ENCODE peak calls at places on chromosomes 12 and 14, in five cellular contexts. Y is fibroblast of lung, L is stomach, S is IMR-90, O is cardiac muscle cell. H is an unnamed sample.

GRCh38 chr12:100953217-100953616 is 158.6 kb downstream of the ANO4 start:
- DNase-seq in O (no peak), S (peak; percentile 15), L (no peak), Y (peak; percentile 80), H (peak; percentile 30)

GRCh38 chr12:54160050-54160449 is 28.7 kb downstream of the SMUG1 start:
- DNase-seq in S (no peak), Y (no peak), O (no peak), L (no peak), H (no peak)

GRCh38 chr12:107320929-107321618 is 227.7 kb upstream of the CRY1 start:
- DNase-seq in O (peak; percentile 30), S (peak; percentile 26), Y (peak; percentile 61), L (no peak), H (peak; percentile 71)

GRCh38 chr14:68702578-68702977 is 90.3 kb downstream of the ZFP36L1 start:
- DNase-seq in Y (no peak), L (no peak), O (no peak), S (no peak), H (no peak)

GRCh38 chr12:4278582-4278939 is 5.0 kb downstream of the CCND2 start:
- DNase-seq in O (peak; percentile 64), S (no peak), Y (no peak), L (no peak), H (no peak)

GRCh38 chr12:119180380-119181040 is 1.8 kb downstream of the HSPB8 start:
- DNase-seq in L (peak; percentile 31), Y (peak; percentile 74), O (peak; percentile 38), S (peak; percentile 66), H (peak; percentile 44)

GRCh38 chr14:53509227-53509822 is 356.2 kb upstream of the DDHD1 start:
- DNase-seq in L (no peak), O (peak; percentile 88), Y (peak; percentile 70), S (peak; percentile 92), H (no peak)

GRCh38 chr14:65637780-65638179 is 225.2 kb downstream of the FUT8 start:
- DNase-seq in S (peak; percentile 1), L (no peak), O (no peak), Y (peak; percentile 89), H (no peak)

GRCh38 chr14:49456589-49456988 is 129.6 kb downstream of the RPS29 start:
- DNase-seq in L (no peak), S (no peak), Y (no peak), O (no peak), H (no peak)

GRCh38 chr12:14810953-14811483 is 3.0 kb downstream of the SMCO3 start:
- DNase-seq in Y (peak; percentile 27), L (no peak), O (no peak), S (peak; percentile 33), H (peak; percentile 56)

GRCh38 chr12:6829532-6830220 is 1.5 kb downstream of the P3H3 start:
- DNase-seq in L (no peak), S (peak; percentile 43), Y (no peak), O (peak; percentile 54), H (no peak)

GRCh38 chr12:24478254-24478653 is 470.6 kb downstream of the BCAT1 start:
- DNase-seq in L (no peak), Y (peak; percentile 30), S (no peak), O (no peak), H (no peak)

GRCh38 chr12:6764011-6764828 is 1.9 kb upstream of the PTMS start:
- DNase-seq in O (peak; percentile 97), S (peak; percentile 99), L (peak; percentile 86), Y (peak; percentile 100), H (peak; percentile 99)

GRCh38 chr12:65756956-65757511 is 67.2 kb upstream of the HMGA2 start:
- DNase-seq in Y (peak; percentile 27), O (no peak), L (no peak), S (peak; percentile 16), H (no peak)

GRCh38 chr12:19171731-19172130 is 42.2 kb downstream of the PLEKHA5 start:
- DNase-seq in O (peak; percentile 16), S (no peak), L (no peak), Y (no peak), H (no peak)

GRCh38 chr14:21041676-21042433 is at the start of gene RNASE7:
- DNase-seq in L (no peak), S (peak; percentile 54), Y (peak; percentile 57), O (no peak), H (peak; percentile 65)

GRCh38 chr12:5518584-5519365 is 86.9 kb downstream of the NTF3 start:
- DNase-seq in S (no peak), L (no peak), Y (no peak), O (no peak), H (no peak)

GRCh38 chr12:42691991-42692557 is 102.5 kb upstream of the PRICKLE1 start:
- DNase-seq in O (no peak), L (no peak), S (no peak), Y (peak; percentile 19), H (no peak)

GRCh38 chr12:47942327-47943230 is 20.8 kb upstream of the TMEM106C start:
- DNase-seq in S (no peak), L (peak; percentile 55), Y (no peak), O (no peak), H (peak; percentile 11)
- TF ChIP-seq CTCF in S (peak; percentile 19), L (no peak), Y (peak; percentile 20), O (peak; percentile 28), H (peak; percentile 46)

GRCh38 chr14:99189201-99189801 is 82.7 kb downstream of the BCL11B start:
- DNase-seq in Y (no peak), L (no peak), O (no peak), S (no peak), H (no peak)
- H3K4me3 ChIP-seq in Y (no peak overlapping the region), L (no peak overlapping the region), O (no peak overlapping the region), S (no peak overlapping the region), H (no peak overlapping the region)

GRCh38 chr12:71071466-71072097 is 86.2 kb downstream of the TSPAN8 start:
- DNase-seq in O (no peak), Y (peak; percentile 7), S (no peak), L (no peak), H (no peak)

GRCh38 chr12:71070416-71071155 is 87.2 kb downstream of the TSPAN8 start:
- DNase-seq in O (no peak), Y (peak; percentile 17), S (no peak), L (no peak), H (no peak)

DNA sequence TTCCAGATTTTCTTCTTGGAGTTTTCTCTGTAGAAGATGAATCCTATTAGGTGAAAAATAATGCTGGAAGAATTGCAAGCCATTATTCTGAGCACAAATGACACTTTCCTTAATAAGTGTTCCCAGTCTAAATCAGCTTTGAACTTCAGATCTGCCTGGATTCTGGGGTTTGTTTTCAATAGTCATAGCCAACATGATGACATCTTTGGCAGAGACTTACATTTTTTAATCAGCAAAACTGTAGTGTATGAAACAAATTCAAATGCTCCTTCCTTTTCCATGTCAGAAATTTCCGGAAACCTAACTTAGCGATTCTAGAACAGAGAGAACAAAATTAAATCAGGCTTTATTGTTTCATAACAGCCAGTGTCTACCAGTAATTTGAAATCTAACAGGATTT is 88.5 kb downstream of the TSPAN8 start:
- DNase-seq in O (no peak), S (no peak), L (no peak), Y (no peak), H (no peak)
- TF ChIP-seq CTCF in O (no peak), S (no peak), L (no peak), Y (no peak), H (no peak)

GRCh38 chr12:122024132-122024785 is 2.6 kb downstream of the BCL7A start:
- DNase-seq in L (no peak), S (peak; percentile 25), Y (peak; percentile 25), O (no peak), H (no peak)
- H3K4me3 ChIP-seq in L (peak overlapping the region; percentile 83), S (no peak overlapping the region), Y (peak overlapping the region; percentile 73), O (no peak overlapping the region), H (peak overlapping the region; percentile 61)

DNA sequence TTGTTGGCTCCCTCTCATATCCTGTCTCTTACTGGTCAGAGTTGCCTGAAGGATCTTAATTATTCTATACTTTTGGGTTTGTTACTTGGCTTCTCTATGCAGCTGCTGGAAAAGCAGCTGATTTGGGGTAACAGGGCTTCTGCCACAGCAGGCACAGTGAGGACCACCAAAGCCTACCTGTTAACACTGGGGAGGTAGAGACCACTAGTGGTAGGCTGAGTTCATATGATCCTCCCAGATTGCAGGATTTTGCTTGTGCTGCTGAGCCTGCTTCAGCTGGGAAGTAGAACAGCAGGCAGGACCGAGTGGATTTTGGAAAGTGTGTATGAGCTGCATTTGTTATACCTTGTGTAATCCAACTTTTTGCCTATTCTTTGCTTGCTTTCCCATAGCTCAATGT is 34.1 kb downstream of the RCOR1 start:
- DNase-seq in Y (no peak), L (no peak), S (no peak), O (no peak), H (no peak)
- TF ChIP-seq CTCF in Y (no peak), L (no peak), S (no peak), O (no peak), H (no peak)

GRCh38 chr14:51860836-51861583 is 598 bp downstream of the GNG2 start:
- DNase-seq in S (peak; percentile 53), L (no peak), O (no peak), Y (peak; percentile 62), H (peak; percentile 35)

GRCh38 chr14:51862839-51863235 is 2.4 kb downstream of the GNG2 start:
- DNase-seq in O (no peak), S (peak; percentile 27), Y (no peak), L (no peak), H (no peak)

GRCh38 chr14:51859136-51859535 is 1.3 kb upstream of the GNG2 start:
- DNase-seq in Y (peak; percentile 39), S (peak; percentile 66), L (no peak), O (no peak), H (no peak)

GRCh38 chr14:51860164-51860835 is at the start of gene GNG2:
- DNase-seq in L (peak; percentile 79), O (peak; percentile 75), Y (peak; percentile 85), S (peak; percentile 75), H (peak; percentile 85)

GRCh38 chr14:51862171-51862838 is 1.9 kb downstream of the GNG2 start:
- DNase-seq in S (peak; percentile 19), Y (peak; percentile 17), O (no peak), L (no peak), H (no peak)
- H3K4me3 ChIP-seq in S (peak overlapping the region; percentile 52), Y (peak overlapping the region; percentile 27), O (no peak overlapping the region), L (peak overlapping the region; percentile 51), H (peak overlapping the region; percentile 65)

DNA sequence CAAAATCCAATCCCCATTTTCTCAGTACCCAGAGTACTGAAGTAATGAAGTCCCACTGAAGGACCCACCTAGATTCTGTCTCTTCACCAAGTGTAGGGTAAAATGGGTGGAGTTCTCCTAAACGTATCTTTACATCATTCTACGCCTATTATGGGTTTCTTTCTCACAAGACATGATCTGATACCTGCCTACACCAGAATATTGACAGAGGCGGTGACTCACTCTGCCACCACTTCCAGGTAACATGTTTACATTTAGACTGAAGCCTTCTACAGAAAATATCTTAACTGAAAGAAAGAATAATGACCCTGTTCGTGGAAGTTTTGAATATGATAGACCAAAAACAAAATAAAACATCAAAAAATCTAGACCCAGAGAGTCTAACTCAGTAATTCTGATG is 89.8 kb downstream of the BTG1 start:
- DNase-seq in S (no peak), O (no peak), Y (no peak), L (peak; percentile 62), H (no peak)
- TF ChIP-seq CTCF in S (no peak), O (no peak), Y (no peak), L (no peak), H (no peak)

GRCh38 chr14:94691658-94692029 is 78.3 kb downstream of the GSC start:
- DNase-seq in L (no peak), S (no peak), O (no peak), Y (peak; percentile 18), H (no peak)
- H3K4me3 ChIP-seq in L (no peak overlapping the region), S (no peak overlapping the region), O (no peak overlapping the region), Y (no peak overlapping the region), H (no peak overlapping the region)